ENCODE peak calls at places on chromosomes 16 and 17, in nine cellular contexts. J is transverse colon; B is HL-60; O is sigmoid colon; E is testis; U is stomach; T is CD8-positive, alpha-beta T cell; K is A549; I is heart right ventricle. V is an unnamed sample.
A peak's percentile ranks its signal among the peaks of the same experiment; 100 is the strongest.

GRCh38 chr16:86638642-86639041 is 60.3 kb downstream of the FOXL1 start:
- DNase-seq in E (no peak), I (no peak), T (no peak), J (no peak), K (no peak), B (no peak), O (no peak), U (no peak), V (no peak)

GRCh38 chr16:10658943-10659342 is 35.8 kb downstream of the TEKT5 start:
- DNase-seq in I (no peak), B (no peak), U (no peak), T (no peak), K (no peak), E (no peak), O (no peak), J (no peak), V (no peak)

GRCh38 chr17:47176438-47176837 is 12.7 kb downstream of the CDC27 start:
- DNase-seq in E (no peak), U (no peak), J (no peak), T (no peak), K (no peak), B (no peak), O (no peak), I (no peak), V (no peak)

GRCh38 chr17:78925662-78926555 is 722 bp upstream of the TIMP2 start:
- DNase-seq in K (peak; percentile 72), O (peak; percentile 97), I (peak; percentile 87), E (peak; percentile 90), J (peak; percentile 73), U (peak; percentile 45), B (peak; percentile 58), T (no peak), V (no peak)

GRCh38 chr16:89314357-89314756 is 96.9 kb downstream of the ZNF778 start:
- DNase-seq in B (no peak), K (no peak), T (peak; percentile 44), I (no peak), E (no peak), U (no peak), J (no peak), O (no peak), V (no peak)

GRCh38 chr17:79020631-79021301 is 3.2 kb upstream of the C1QTNF1 start:
- DNase-seq in B (no peak), O (peak; percentile 44), K (no peak), U (no peak), I (no peak), T (no peak), E (no peak), J (no peak), V (no peak)

GRCh38 chr16:16025214-16025968 is 76.0 kb downstream of the ABCC1 start:
- DNase-seq in E (no peak), O (no peak), B (no peak), T (peak; percentile 9), U (no peak), K (peak; percentile 64), I (peak; percentile 19), J (no peak), V (no peak)

GRCh38 chr17:79732246-79732645 is 1.5 kb downstream of the ENPP7 start:
- DNase-seq in I (no peak), J (no peak), E (no peak), K (no peak), T (no peak), B (no peak), U (no peak), O (no peak), V (no peak)

GRCh38 chr17:20073056-20073979 is 64.2 kb downstream of the SPECC1 start:
- DNase-seq in O (no peak), T (peak; percentile 35), E (peak; percentile 56), J (peak; percentile 38), B (peak; percentile 86), U (peak; percentile 34), K (no peak), I (peak; percentile 65), V (peak; percentile 43)

GRCh38 chr17:17677299-17678040 is 3.8 kb upstream of the RAI1 start:
- DNase-seq in K (no peak), J (no peak), O (no peak), U (no peak), E (no peak), B (no peak), T (no peak), I (no peak), V (no peak)

GRCh38 chr16:84047626-84048025 is 5.0 kb upstream of the SLC38A8 start:
- DNase-seq in U (no peak), B (no peak), K (no peak), T (no peak), E (no peak), J (no peak), I (no peak), O (peak; percentile 52), V (no peak)

GRCh38 chr16:3348547-3349167 is 7.0 kb upstream of the OR2C1 start:
- DNase-seq in I (peak; percentile 9), J (no peak), E (no peak), K (no peak), O (no peak), T (no peak), B (no peak), U (no peak), V (peak; percentile 86)

GRCh38 chr16:27311449-27311831 is 2.3 kb upstream of the IL4R start:
- DNase-seq in B (no peak), T (no peak), U (no peak), O (no peak), I (no peak), K (no peak), E (no peak), J (no peak), V (no peak)

GRCh38 chr16:27314161-27314723 is 468 bp downstream of the IL4R start:
- DNase-seq in T (peak; percentile 15), U (peak; percentile 57), E (peak; percentile 78), O (peak; percentile 92), B (no peak), J (peak; percentile 70), K (peak; percentile 68), I (peak; percentile 75), V (no peak)

GRCh38 chr16:27313422-27314160 is at the start of gene IL4R:
- DNase-seq in T (peak; percentile 54), U (peak; percentile 77), O (peak; percentile 88), J (peak; percentile 81), I (peak; percentile 76), B (peak; percentile 42), E (peak; percentile 74), K (peak; percentile 80), V (no peak)

GRCh38 chr16:27311897-27312303 is 1.9 kb upstream of the IL4R start:
- DNase-seq in J (no peak), O (peak; percentile 57), T (no peak), B (no peak), K (no peak), I (no peak), E (no peak), U (no peak), V (no peak)

DNA sequence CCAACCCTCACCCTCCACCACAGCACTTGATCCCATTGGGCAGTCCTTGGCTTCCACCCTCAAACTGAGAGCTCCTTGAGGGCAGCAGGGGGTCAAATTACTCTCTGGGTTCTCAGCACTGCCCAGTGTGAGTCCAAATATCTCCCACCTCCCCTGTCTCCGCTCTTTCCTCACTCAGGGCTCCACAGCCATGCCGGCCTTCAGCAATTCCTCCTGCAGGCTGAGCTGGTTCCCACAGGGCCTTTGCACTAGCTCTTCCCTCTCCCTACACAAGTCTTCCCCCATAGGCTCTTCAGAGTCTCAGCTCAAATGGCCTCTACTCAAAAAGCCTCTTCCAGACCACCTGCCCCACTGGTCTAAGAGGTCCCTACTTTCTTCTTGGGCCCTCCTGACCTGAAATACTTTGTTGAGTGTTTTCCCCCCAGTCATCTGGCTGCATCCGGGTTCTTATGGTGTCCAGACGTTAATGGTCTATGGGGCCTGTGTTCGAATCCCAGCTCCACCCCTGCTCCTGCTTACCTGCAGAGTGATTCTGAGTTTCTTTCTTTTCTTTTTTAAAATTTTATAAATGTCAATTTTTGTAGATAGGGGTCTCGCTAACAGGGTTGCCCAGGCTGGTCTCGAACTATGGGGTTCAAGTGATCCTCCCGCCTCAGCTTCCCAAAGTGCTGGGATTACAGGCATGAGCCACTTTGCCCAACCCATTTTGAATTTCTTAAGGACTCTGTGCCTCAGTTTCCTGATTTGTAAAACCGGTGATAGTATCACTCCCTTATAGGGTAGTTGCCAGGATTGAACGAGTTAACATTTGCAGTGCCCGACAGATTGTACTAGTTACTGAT is 973 bp upstream of the IL4R start:
- DNase-seq in E (no peak), B (no peak), T (no peak), K (no peak), J (no peak), U (no peak), I (no peak), O (peak; percentile 51), V (no peak)
- H3K4me3 ChIP-seq in E (peak overlapping the region; percentile 86), B (peak overlapping the region; percentile 71), T (peak overlapping the region; percentile 88), K (peak overlapping the region; percentile 99), J (peak overlapping the region; percentile 84), U (peak overlapping the region; percentile 98), I (peak overlapping the region; percentile 97), O (peak overlapping the region; percentile 74), V (peak overlapping the region; percentile 59)

DNA sequence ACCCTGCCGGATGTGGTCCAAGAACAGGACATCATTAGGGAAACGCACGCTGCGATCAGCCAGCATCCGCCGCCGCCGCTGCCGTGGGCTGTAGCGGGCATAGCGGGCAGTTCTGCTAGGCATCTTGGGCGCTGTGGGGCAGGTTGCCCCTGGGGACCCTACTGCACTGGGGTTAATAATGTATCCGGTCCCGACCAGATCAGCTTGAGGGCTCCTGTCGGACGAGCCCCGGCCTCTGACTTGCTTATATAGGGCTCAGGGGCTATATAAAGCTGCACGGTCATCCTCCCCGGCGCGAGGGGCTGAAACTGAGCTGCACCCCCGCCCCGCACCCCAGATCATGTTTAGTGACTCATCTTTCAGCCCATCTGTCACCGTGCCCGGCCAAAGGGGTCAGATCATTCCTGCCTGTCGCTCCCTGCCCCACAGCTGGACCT is at the start of gene PPP1R27:
- DNase-seq in J (no peak), K (no peak), O (no peak), E (no peak), T (no peak), U (no peak), B (no peak), I (no peak), V (no peak)
- H3K4me3 ChIP-seq in J (peak within 1 kb of the TSS; percentile 60), K (peak within 1 kb of the TSS; percentile 94), O (peak within 1 kb of the TSS; percentile 82), E (peak within 1 kb of the TSS; percentile 79), T (peak within 1 kb of the TSS; percentile 80), U (peak within 1 kb of the TSS; percentile 80), B (peak within 1 kb of the TSS; percentile 43), I (peak within 1 kb of the TSS; percentile 94), V (peak within 1 kb of the TSS; percentile 80)

GRCh38 chr17:27956601-27957445 is 63.7 kb upstream of the LYRM9 start:
- DNase-seq in K (no peak), B (no peak), J (no peak), U (no peak), O (no peak), E (no peak), T (no peak), I (no peak), V (peak; percentile 28)
- H3K4me3 ChIP-seq in K (no peak overlapping the region), B (no peak overlapping the region), J (no peak overlapping the region), U (no peak overlapping the region), O (no peak overlapping the region), E (no peak overlapping the region), T (no peak overlapping the region), I (no peak overlapping the region), V (no peak overlapping the region)

DNA sequence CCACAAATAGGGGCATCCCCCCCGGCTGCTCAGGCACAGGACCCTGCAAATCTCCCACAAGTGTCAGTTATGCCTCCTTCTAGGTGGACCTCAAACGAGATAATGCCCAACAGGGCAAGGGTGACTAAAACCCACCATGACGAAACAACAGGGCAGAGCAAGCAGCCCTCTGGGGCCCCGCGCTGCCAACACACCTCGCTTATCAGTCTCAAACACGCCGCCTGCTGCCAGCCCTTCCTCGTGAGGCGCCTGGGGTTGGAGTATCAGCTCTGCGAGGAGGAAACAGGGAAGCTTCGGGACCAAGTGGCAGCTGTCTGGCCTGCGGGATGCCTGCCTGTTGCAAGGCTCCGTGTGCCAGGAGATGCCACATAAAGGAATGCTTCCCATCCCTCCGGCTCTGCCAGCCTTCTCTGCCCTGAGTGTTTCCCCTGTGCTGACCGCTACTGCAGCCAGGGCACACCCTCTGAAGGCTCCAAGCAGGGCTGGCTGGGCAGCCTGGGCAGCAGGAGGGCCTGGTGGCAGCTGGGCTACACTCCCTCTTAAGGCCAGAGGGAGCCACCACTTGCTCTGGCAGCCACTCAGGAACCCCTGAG is 2.5 kb downstream of the SMIM5 start:
- DNase-seq in U (peak; percentile 93), O (no peak), E (peak; percentile 70), I (peak; percentile 60), J (peak; percentile 77), B (no peak), T (no peak), K (no peak), V (no peak)
- H3K4me3 ChIP-seq in U (no peak overlapping the region), O (no peak overlapping the region), E (no peak overlapping the region), I (no peak overlapping the region), J (no peak overlapping the region), B (no peak overlapping the region), T (no peak overlapping the region), K (no peak overlapping the region), V (no peak overlapping the region)